ENCODE peak calls at places on chromosomes 3 and 15, in six cellular contexts. One of them, this sample, is unnamed.
A peak's percentile ranks its signal among the peaks of the same experiment; 100 is the strongest.

GRCh38 chr3:150620002-150620689 is 17.0 kb downstream of the SELENOT start:
- DNase-seq in neuronal stem cell: no peak
- DNase-seq in OCI-LY7: no peak
- DNase-seq in A549: no peak
- DNase-seq in lung: no peak
- DNase-seq in cardiac muscle cell: no peak
- DNase-seq in this sample: no peak

GRCh38 chr3:127182848-127183714 is 9.8 kb upstream of the PRR23E start:
- DNase-seq in OCI-LY7: no peak
- DNase-seq in A549: no peak
- DNase-seq in cardiac muscle cell: no peak
- DNase-seq in lung: no peak
- DNase-seq in neuronal stem cell: no peak
- DNase-seq in this sample: no peak

GRCh38 chr3:10419637-10420232 is 85.7 kb downstream of the ATP2B2 start:
- DNase-seq in cardiac muscle cell: no peak
- DNase-seq in OCI-LY7: peak; percentile 37
- DNase-seq in A549: no peak
- DNase-seq in neuronal stem cell: no peak
- DNase-seq in lung: no peak
- DNase-seq in this sample: peak; percentile 27

GRCh38 chr15:99305761-99306505 is 54.7 kb downstream of the LRRC28 start:
- DNase-seq in OCI-LY7: no peak
- DNase-seq in neuronal stem cell: peak; percentile 17
- DNase-seq in lung: no peak
- DNase-seq in cardiac muscle cell: peak; percentile 73
- DNase-seq in A549: peak; percentile 72
- DNase-seq in this sample: no peak

GRCh38 chr3:186909078-186909853 is 21.1 kb upstream of the ST6GAL1 start:
- DNase-seq in A549: no peak
- DNase-seq in neuronal stem cell: no peak
- DNase-seq in cardiac muscle cell: no peak
- DNase-seq in lung: no peak
- DNase-seq in OCI-LY7: peak; percentile 29
- DNase-seq in this sample: peak; percentile 86

GRCh38 chr3:3699816-3700633 is 99.2 kb upstream of the LRRN1 start:
- DNase-seq in neuronal stem cell: no peak
- DNase-seq in lung: no peak
- DNase-seq in A549: no peak
- DNase-seq in OCI-LY7: no peak
- DNase-seq in cardiac muscle cell: no peak
- DNase-seq in this sample: no peak

GRCh38 chr3:10548997-10549396 is 43.6 kb upstream of the ATP2B2 start:
- DNase-seq in cardiac muscle cell: no peak
- DNase-seq in OCI-LY7: no peak
- DNase-seq in neuronal stem cell: no peak
- DNase-seq in A549: no peak
- DNase-seq in lung: no peak
- DNase-seq in this sample: no peak

GRCh38 chr3:45966371-45966780 is 23.1 kb downstream of the CXCR6 start:
- DNase-seq in neuronal stem cell: no peak
- DNase-seq in A549: no peak
- DNase-seq in lung: no peak
- DNase-seq in cardiac muscle cell: no peak
- DNase-seq in OCI-LY7: no peak
- DNase-seq in this sample: no peak

GRCh38 chr3:38454179-38454883 is 641 bp downstream of the ACVR2B start:
- DNase-seq in neuronal stem cell: peak; percentile 40
- DNase-seq in cardiac muscle cell: peak; percentile 61
- DNase-seq in lung: no peak
- DNase-seq in A549: peak; percentile 29
- DNase-seq in OCI-LY7: peak; percentile 32
- DNase-seq in this sample: peak; percentile 48

GRCh38 chr3:138578961-138579574 is 15.0 kb downstream of the CEP70 start:
- DNase-seq in A549: no peak
- DNase-seq in lung: no peak
- DNase-seq in cardiac muscle cell: no peak
- DNase-seq in neuronal stem cell: no peak
- DNase-seq in OCI-LY7: peak; percentile 20
- DNase-seq in this sample: no peak

GRCh38 chr3:94305835-94306685 is 243.2 kb downstream of the NSUN3 start:
- DNase-seq in lung: no peak
- DNase-seq in neuronal stem cell: peak; percentile 21
- DNase-seq in cardiac muscle cell: no peak
- DNase-seq in OCI-LY7: no peak
- DNase-seq in A549: no peak
- DNase-seq in this sample: no peak

GRCh38 chr3:188712257-188712924 is 459.4 kb upstream of the TPRG1 start:
- DNase-seq in neuronal stem cell: no peak
- DNase-seq in A549: peak; percentile 25
- DNase-seq in OCI-LY7: no peak
- DNase-seq in lung: no peak
- DNase-seq in cardiac muscle cell: no peak
- DNase-seq in this sample: no peak

GRCh38 chr3:63328386-63328785 is 50.3 kb downstream of the SYNPR start:
- DNase-seq in neuronal stem cell: no peak
- DNase-seq in cardiac muscle cell: peak; percentile 57
- DNase-seq in A549: no peak
- DNase-seq in OCI-LY7: no peak
- DNase-seq in lung: no peak
- DNase-seq in this sample: no peak

GRCh38 chr3:149767720-149768119 is 15.4 kb upstream of the COMMD2 start:
- DNase-seq in A549: no peak
- DNase-seq in lung: no peak
- DNase-seq in neuronal stem cell: no peak
- DNase-seq in cardiac muscle cell: no peak
- DNase-seq in OCI-LY7: no peak
- DNase-seq in this sample: no peak

GRCh38 chr3:81502251-81502650 is 259.2 kb downstream of the GBE1 start:
- DNase-seq in OCI-LY7: no peak
- DNase-seq in lung: no peak
- DNase-seq in cardiac muscle cell: no peak
- DNase-seq in neuronal stem cell: no peak
- DNase-seq in A549: no peak
- DNase-seq in this sample: no peak

GRCh38 chr3:70042683-70043082 is 43.1 kb downstream of the SAMMSON start:
- DNase-seq in OCI-LY7: no peak
- DNase-seq in cardiac muscle cell: no peak
- DNase-seq in A549: no peak
- DNase-seq in lung: no peak
- DNase-seq in neuronal stem cell: no peak
- DNase-seq in this sample: no peak

GRCh38 chr15:88949734-88950400 is 36.7 kb upstream of the MFGE8 start:
- DNase-seq in lung: no peak
- DNase-seq in A549: no peak
- DNase-seq in cardiac muscle cell: no peak
- DNase-seq in neuronal stem cell: no peak
- DNase-seq in OCI-LY7: no peak
- DNase-seq in this sample: no peak

GRCh38 chr15:62298811-62299210 is 133.7 kb upstream of the C2CD4B start:
- DNase-seq in OCI-LY7: no peak
- DNase-seq in A549: no peak
- DNase-seq in neuronal stem cell: no peak
- DNase-seq in cardiac muscle cell: no peak
- DNase-seq in lung: no peak
- DNase-seq in this sample: no peak

GRCh38 chr3:174308761-174309160 is 550.4 kb upstream of the NAALADL2 start:
- DNase-seq in lung: no peak
- DNase-seq in A549: no peak
- DNase-seq in OCI-LY7: no peak
- DNase-seq in cardiac muscle cell: no peak
- DNase-seq in neuronal stem cell: no peak
- DNase-seq in this sample: no peak

GRCh38 chr3:50616770-50617095 is 218 bp upstream of the MAPKAPK3 start:
- DNase-seq in lung: peak; percentile 94
- DNase-seq in neuronal stem cell: peak; percentile 95
- DNase-seq in cardiac muscle cell: peak; percentile 94
- DNase-seq in A549: peak; percentile 76
- DNase-seq in OCI-LY7: peak; percentile 94
- DNase-seq in this sample: peak; percentile 93

GRCh38 chr3:157248590-157249425 is 88.9 kb upstream of the CCNL1 start:
- DNase-seq in A549: peak; percentile 27
- DNase-seq in neuronal stem cell: peak; percentile 26
- DNase-seq in cardiac muscle cell: peak; percentile 81
- DNase-seq in OCI-LY7: no peak
- DNase-seq in lung: no peak
- DNase-seq in this sample: no peak

GRCh38 chr3:123291404-123291803 is 89.7 kb downstream of the SEC22A start:
- DNase-seq in cardiac muscle cell: no peak
- DNase-seq in A549: no peak
- DNase-seq in neuronal stem cell: no peak
- DNase-seq in OCI-LY7: no peak
- DNase-seq in lung: no peak
- DNase-seq in this sample: no peak

GRCh38 chr3:127817331-127817821 is 4.9 kb downstream of the MGLL start:
- DNase-seq in neuronal stem cell: no peak
- DNase-seq in lung: peak; percentile 54
- DNase-seq in A549: peak; percentile 85
- DNase-seq in cardiac muscle cell: no peak
- DNase-seq in OCI-LY7: no peak
- DNase-seq in this sample: no peak

GRCh38 chr3:155363690-155364070 is 70.2 kb upstream of the STRIT1 start:
- DNase-seq in neuronal stem cell: no peak
- DNase-seq in OCI-LY7: no peak
- DNase-seq in A549: no peak
- DNase-seq in lung: no peak
- DNase-seq in cardiac muscle cell: no peak
- DNase-seq in this sample: no peak

GRCh38 chr3:15903164-15903563 is 105.4 kb upstream of the ANKRD28 start:
- DNase-seq in OCI-LY7: no peak
- DNase-seq in lung: no peak
- DNase-seq in A549: no peak
- DNase-seq in cardiac muscle cell: no peak
- DNase-seq in neuronal stem cell: no peak
- DNase-seq in this sample: no peak

GRCh38 chr15:45179221-45179985 is 8.4 kb downstream of the SHF start:
- DNase-seq in A549: peak; percentile 43
- DNase-seq in neuronal stem cell: no peak
- DNase-seq in OCI-LY7: peak; percentile 54
- DNase-seq in cardiac muscle cell: peak; percentile 47
- DNase-seq in lung: peak; percentile 69
- DNase-seq in this sample: peak; percentile 41

GRCh38 chr3:78937486-78937885 is 830.3 kb downstream of the ROBO1 start:
- DNase-seq in cardiac muscle cell: no peak
- DNase-seq in neuronal stem cell: no peak
- DNase-seq in OCI-LY7: no peak
- DNase-seq in lung: no peak
- DNase-seq in A549: no peak
- DNase-seq in this sample: no peak

GRCh38 chr3:72245183-72245811 is 460.3 kb upstream of the PROK2 start:
- DNase-seq in A549: no peak
- DNase-seq in OCI-LY7: peak; percentile 30
- DNase-seq in cardiac muscle cell: no peak
- DNase-seq in lung: peak; percentile 32
- DNase-seq in neuronal stem cell: no peak
- DNase-seq in this sample: no peak

GRCh38 chr3:105527538-105527937 is 160.8 kb downstream of the ALCAM start:
- DNase-seq in A549: no peak
- DNase-seq in lung: no peak
- DNase-seq in cardiac muscle cell: no peak
- DNase-seq in neuronal stem cell: no peak
- DNase-seq in OCI-LY7: no peak
- DNase-seq in this sample: no peak

GRCh38 chr3:70111381-70111780 is 111.8 kb downstream of the SAMMSON start:
- DNase-seq in OCI-LY7: no peak
- DNase-seq in A549: no peak
- DNase-seq in neuronal stem cell: no peak
- DNase-seq in lung: no peak
- DNase-seq in cardiac muscle cell: no peak
- DNase-seq in this sample: no peak

GRCh38 chr3:133937756-133938601 is 42.3 kb upstream of the RAB6B start:
- DNase-seq in OCI-LY7: no peak
- DNase-seq in A549: no peak
- DNase-seq in neuronal stem cell: no peak
- DNase-seq in lung: no peak
- DNase-seq in cardiac muscle cell: no peak
- DNase-seq in this sample: no peak

GRCh38 chr15:66404532-66404931 is 17.8 kb downstream of the MAP2K1 start:
- DNase-seq in lung: no peak
- DNase-seq in neuronal stem cell: no peak
- DNase-seq in OCI-LY7: no peak
- DNase-seq in A549: no peak
- DNase-seq in cardiac muscle cell: peak; percentile 36
- DNase-seq in this sample: no peak

GRCh38 chr3:58141766-58142345 is 68.9 kb downstream of the DNASE1L3 start:
- DNase-seq in cardiac muscle cell: no peak
- DNase-seq in A549: no peak
- DNase-seq in neuronal stem cell: no peak
- DNase-seq in lung: no peak
- DNase-seq in OCI-LY7: no peak
- DNase-seq in this sample: no peak
- H3K27ac ChIP-seq in cardiac muscle cell: peak overlapping the region; percentile 78
- H3K27ac ChIP-seq in A549: peak overlapping the region; percentile 53
- H3K27ac ChIP-seq in neuronal stem cell: peak overlapping the region; percentile 2
- H3K27ac ChIP-seq in lung: no peak overlapping the region
- H3K27ac ChIP-seq in OCI-LY7: no peak overlapping the region
- H3K27ac ChIP-seq in this sample: no peak overlapping the region

GRCh38 chr3:146685050-146685814 is 80.1 kb upstream of the PLSCR5 start:
- DNase-seq in lung: no peak
- DNase-seq in neuronal stem cell: no peak
- DNase-seq in OCI-LY7: no peak
- DNase-seq in cardiac muscle cell: no peak
- DNase-seq in A549: no peak
- DNase-seq in this sample: no peak
- H3K4me3 ChIP-seq in lung: no peak overlapping the region
- H3K4me3 ChIP-seq in neuronal stem cell: no peak overlapping the region
- H3K4me3 ChIP-seq in OCI-LY7: no peak overlapping the region
- H3K4me3 ChIP-seq in cardiac muscle cell: no peak overlapping the region
- H3K4me3 ChIP-seq in A549: no peak overlapping the region
- H3K4me3 ChIP-seq in this sample: no peak overlapping the region

DNA sequence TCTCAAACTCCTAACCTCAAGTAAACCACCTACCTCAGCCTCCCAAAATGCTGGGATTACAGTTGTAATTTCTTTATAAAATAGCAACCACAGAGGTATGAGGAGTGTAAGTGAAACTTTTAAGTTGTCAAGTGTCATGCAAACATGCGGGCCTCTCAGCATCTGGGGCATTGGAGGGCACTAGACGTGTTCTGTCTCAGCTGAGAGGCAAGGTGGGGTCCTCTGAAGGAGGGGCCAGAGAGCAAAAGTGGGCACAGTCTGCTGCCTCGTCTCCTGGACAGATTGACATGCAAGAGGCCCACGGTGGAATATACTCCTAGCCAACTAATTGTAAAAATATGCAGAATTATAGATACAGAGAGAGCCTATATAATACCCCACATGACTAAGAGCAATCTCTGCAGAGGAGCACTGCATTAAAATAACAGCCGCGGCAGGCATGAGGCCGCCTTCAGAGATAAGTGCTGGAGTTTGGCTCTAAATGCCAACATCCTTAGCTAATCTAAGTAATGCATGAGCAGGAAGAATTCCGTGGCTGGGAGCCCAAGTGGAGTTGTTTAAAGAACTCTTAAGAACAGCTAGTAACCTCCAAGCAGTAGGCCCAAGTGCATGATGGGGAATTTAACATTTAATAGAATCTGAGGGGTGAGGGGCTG is 87.8 kb upstream of the RNU6-1 start:
- DNase-seq in lung: peak; percentile 92
- DNase-seq in cardiac muscle cell: peak; percentile 91
- DNase-seq in OCI-LY7: no peak
- DNase-seq in A549: peak; percentile 51
- DNase-seq in neuronal stem cell: no peak
- DNase-seq in this sample: no peak
- H3K27ac ChIP-seq in lung: peak overlapping the region; percentile 62
- H3K27ac ChIP-seq in cardiac muscle cell: peak overlapping the region; percentile 93
- H3K27ac ChIP-seq in OCI-LY7: no peak overlapping the region
- H3K27ac ChIP-seq in A549: peak overlapping the region; percentile 49
- H3K27ac ChIP-seq in neuronal stem cell: no peak overlapping the region
- H3K27ac ChIP-seq in this sample: no peak overlapping the region

GRCh38 chr15:28885289-28885629 is 515 bp upstream of the APBA2 start:
- DNase-seq in A549: no peak
- DNase-seq in lung: no peak
- DNase-seq in OCI-LY7: no peak
- DNase-seq in cardiac muscle cell: no peak
- DNase-seq in neuronal stem cell: no peak
- DNase-seq in this sample: no peak
- H3K4me3 ChIP-seq in A549: peak overlapping the region; percentile 87
- H3K4me3 ChIP-seq in lung: no peak overlapping the region
- H3K4me3 ChIP-seq in OCI-LY7: no peak overlapping the region
- H3K4me3 ChIP-seq in cardiac muscle cell: peak overlapping the region; percentile 85
- H3K4me3 ChIP-seq in neuronal stem cell: peak overlapping the region; percentile 90
- H3K4me3 ChIP-seq in this sample: peak overlapping the region; percentile 48

This sample was measured in naive thymus-derived CD4-positive, alpha-beta T cell.